ENCODE peak calls at places on chromosomes 12 and 14, in eight cellular contexts. M, O, N, J, K, R, Y and L are unnamed samples.

GRCh38 chr12:94596596-94596995 is 53.8 kb downstream of the TMCC3 start:
- DNase-seq in O (no peak), Y (no peak), K (no peak), N (no peak), M (no peak), R (peak), J (no peak), L (no peak)

GRCh38 chr12:31106101-31106803 is 32.6 kb downstream of the DDX11 start:
- DNase-seq in N (no peak), K (no peak), M (no peak), J (no peak), O (peak), R (no peak), Y (no peak), L (no peak)

GRCh38 chr14:94145902-94146527 is 16.6 kb upstream of the IFI27L2 start:
- DNase-seq in K (no peak), O (no peak), Y (no peak), R (no peak), N (peak), M (no peak), J (no peak), L (peak)

GRCh38 chr14:92959761-92960680 is 37.1 kb downstream of the CHGA start:
- DNase-seq in R (peak), O (peak), Y (no peak), J (no peak), K (no peak), N (no peak), M (no peak), L (no peak)

GRCh38 chr14:85187521-85187920 is 342.4 kb upstream of the FLRT2 start:
- DNase-seq in Y (no peak), K (no peak), R (peak), O (no peak), J (no peak), M (no peak), N (peak), L (no peak)

GRCh38 chr12:109294286-109294796 is 14.7 kb downstream of the FOXN4 start:
- DNase-seq in R (no peak), O (no peak), N (no peak), J (no peak), Y (no peak), K (no peak), M (no peak), L (no peak)

GRCh38 chr14:92688434-92689375 is 59.7 kb downstream of the LGMN start:
- DNase-seq in O (peak), Y (no peak), R (no peak), J (no peak), M (no peak), N (no peak), K (peak), L (no peak)

GRCh38 chr14:54567634-54568561 is 970 bp downstream of the SAMD4A start:
- DNase-seq in R (peak), K (peak), N (peak), Y (no peak), M (no peak), O (peak), J (peak), L (peak)

GRCh38 chr12:81668475-81668874 is 90.7 kb downstream of the PPFIA2 start:
- DNase-seq in O (no peak), J (peak), M (peak), K (no peak), N (peak), Y (peak), R (peak), L (peak)

GRCh38 chr14:105061428-105062047 is 3.7 kb downstream of the GPR132 start:
- DNase-seq in R (no peak), J (peak), N (no peak), Y (no peak), O (no peak), K (peak), M (no peak), L (peak)

GRCh38 chr12:50720501-50720900 is 43.4 kb upstream of the ATF1 start:
- DNase-seq in K (no peak), N (no peak), R (no peak), M (no peak), J (no peak), O (no peak), Y (no peak), L (no peak)

GRCh38 chr14:105529506-105530445 is 3.4 kb downstream of the TMEM121 start:
- DNase-seq in M (no peak), R (no peak), J (peak), N (no peak), Y (no peak), O (no peak), K (no peak), L (peak)

GRCh38 chr12:122878780-122879612 is 16.9 kb downstream of the VPS37B start:
- DNase-seq in K (no peak), N (no peak), M (no peak), R (no peak), O (no peak), J (no peak), Y (no peak), L (no peak)

GRCh38 chr14:20905661-20906060 is 14.5 kb downstream of the RNASE3 start:
- DNase-seq in J (no peak), N (no peak), O (no peak), K (no peak), M (no peak), R (no peak), Y (no peak), L (no peak)

GRCh38 chr14:93902619-93903307 is 24.4 kb upstream of the FAM181A start:
- DNase-seq in M (no peak), N (no peak), R (no peak), Y (no peak), J (no peak), K (peak), O (no peak), L (no peak)

GRCh38 chr14:22400590-22401259 is 188.3 kb downstream of the DAD1 start:
- DNase-seq in M (no peak), K (no peak), O (no peak), Y (no peak), R (no peak), N (no peak), J (no peak), L (no peak)

GRCh38 chr12:41409628-41410027 is 221.5 kb downstream of the PDZRN4 start:
- DNase-seq in K (no peak), J (no peak), R (no peak), Y (no peak), N (no peak), O (no peak), M (no peak), L (no peak)

GRCh38 chr12:6263931-6264330 is 46.6 kb upstream of the PLEKHG6 start:
- DNase-seq in M (no peak), J (no peak), R (no peak), Y (no peak), N (no peak), O (peak), K (peak), L (no peak)

GRCh38 chr14:101665478-101666078 is 95.9 kb upstream of the PPP2R5C start:
- DNase-seq in N (peak), O (peak), K (no peak), R (peak), Y (peak), M (peak), J (peak), L (peak)

GRCh38 chr12:52036587-52037171 is 14.6 kb upstream of the NR4A1 start:
- DNase-seq in Y (no peak), M (no peak), J (peak), R (peak), N (peak), O (peak), K (peak), L (peak)

GRCh38 chr12:52035926-52036325 is 15.3 kb upstream of the NR4A1 start:
- DNase-seq in K (no peak), R (no peak), O (no peak), N (no peak), J (no peak), Y (no peak), M (no peak), L (no peak)

GRCh38 chr12:52033506-52034258 is 17.6 kb upstream of the NR4A1 start:
- DNase-seq in Y (no peak), O (no peak), R (no peak), K (no peak), M (no peak), N (no peak), J (no peak), L (no peak)

GRCh38 chr12:52038447-52038846 is 12.8 kb upstream of the NR4A1 start:
- DNase-seq in O (no peak), J (no peak), R (no peak), K (no peak), M (no peak), Y (no peak), N (no peak), L (no peak)

GRCh38 chr12:52037248-52037861 is 13.9 kb upstream of the NR4A1 start:
- DNase-seq in N (no peak), K (peak), Y (no peak), R (peak), M (no peak), O (peak), J (peak), L (no peak)
- TF ChIP-seq CTCF in N (no peak), K (peak), Y (peak), R (peak), M (peak), O (peak), J (no peak), L (no peak)

GRCh38 chr14:68655961-68656360 is 136.9 kb downstream of the ZFP36L1 start:
- DNase-seq in N (peak), R (peak), J (no peak), Y (peak), M (no peak), K (no peak), O (peak), L (peak)
- TF ChIP-seq CTCF in N (no peak), R (peak), J (no peak), Y (peak), M (peak), K (no peak), O (peak), L (peak)

GRCh38 chr12:57430117-57430930 is 519 bp downstream of the R3HDM2 start:
- DNase-seq in R (peak), M (no peak), K (no peak), Y (no peak), O (no peak), J (peak), N (no peak), L (no peak)

GRCh38 chr12:57433370-57433769 is 1.2 kb upstream of the INHBC start:
- DNase-seq in O (no peak), M (no peak), N (no peak), J (no peak), R (no peak), K (no peak), Y (no peak), L (no peak)

GRCh38 chr12:57428965-57429364 is 1.9 kb downstream of the R3HDM2 start:
- DNase-seq in R (no peak), J (no peak), O (no peak), M (no peak), K (no peak), Y (no peak), N (no peak), L (no peak)

GRCh38 chr12:57429473-57430116 is 1.2 kb downstream of the R3HDM2 start:
- DNase-seq in N (no peak), R (no peak), O (no peak), J (no peak), Y (no peak), M (no peak), K (no peak), L (peak)

DNA sequence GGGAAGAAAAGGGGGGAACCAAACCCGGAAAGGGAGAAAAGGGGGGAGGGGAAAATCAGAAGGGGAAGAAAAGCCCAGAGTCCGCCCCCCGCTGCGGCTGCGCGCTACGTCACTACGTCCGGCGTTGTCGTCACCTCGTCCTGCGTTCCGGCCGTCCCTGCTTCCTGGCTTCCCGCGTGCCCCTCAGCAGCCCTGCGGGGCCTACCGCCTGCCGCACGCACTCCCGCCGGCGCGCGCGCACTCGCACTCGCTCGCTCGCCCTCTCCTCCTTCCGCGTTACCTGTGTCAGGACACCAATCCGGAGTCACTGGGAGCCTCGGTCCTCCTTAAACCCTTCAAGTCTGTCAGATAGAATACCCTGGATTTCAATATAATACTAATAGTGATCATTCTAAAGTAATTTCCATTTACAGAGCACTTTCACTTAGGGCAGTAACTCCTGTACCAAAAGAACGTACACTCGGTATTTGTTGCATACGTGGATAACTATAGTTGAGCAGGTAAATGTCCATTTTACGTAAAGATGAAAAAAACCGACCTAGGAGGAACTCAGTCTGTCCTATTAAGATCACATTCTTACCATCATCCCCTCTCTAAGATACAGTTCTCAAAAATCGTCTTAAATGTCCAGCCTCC is at the start of gene R3HDM2:
- DNase-seq in N (peak), J (peak), R (peak), M (peak), O (peak), K (peak), Y (peak), L (peak)
- TF ChIP-seq CTCF in N (no peak), J (no peak), R (no peak), M (no peak), O (no peak), K (no peak), Y (no peak), L (no peak)

GRCh38 chr12:106093246-106093645 is 45.5 kb downstream of the NUAK1 start:
- DNase-seq in R (no peak), J (no peak), O (no peak), N (no peak), M (no peak), Y (no peak), K (no peak), L (no peak)
- TF ChIP-seq CTCF in R (no peak), J (no peak), O (no peak), N (no peak), M (no peak), Y (no peak), K (no peak), L (no peak)

DNA sequence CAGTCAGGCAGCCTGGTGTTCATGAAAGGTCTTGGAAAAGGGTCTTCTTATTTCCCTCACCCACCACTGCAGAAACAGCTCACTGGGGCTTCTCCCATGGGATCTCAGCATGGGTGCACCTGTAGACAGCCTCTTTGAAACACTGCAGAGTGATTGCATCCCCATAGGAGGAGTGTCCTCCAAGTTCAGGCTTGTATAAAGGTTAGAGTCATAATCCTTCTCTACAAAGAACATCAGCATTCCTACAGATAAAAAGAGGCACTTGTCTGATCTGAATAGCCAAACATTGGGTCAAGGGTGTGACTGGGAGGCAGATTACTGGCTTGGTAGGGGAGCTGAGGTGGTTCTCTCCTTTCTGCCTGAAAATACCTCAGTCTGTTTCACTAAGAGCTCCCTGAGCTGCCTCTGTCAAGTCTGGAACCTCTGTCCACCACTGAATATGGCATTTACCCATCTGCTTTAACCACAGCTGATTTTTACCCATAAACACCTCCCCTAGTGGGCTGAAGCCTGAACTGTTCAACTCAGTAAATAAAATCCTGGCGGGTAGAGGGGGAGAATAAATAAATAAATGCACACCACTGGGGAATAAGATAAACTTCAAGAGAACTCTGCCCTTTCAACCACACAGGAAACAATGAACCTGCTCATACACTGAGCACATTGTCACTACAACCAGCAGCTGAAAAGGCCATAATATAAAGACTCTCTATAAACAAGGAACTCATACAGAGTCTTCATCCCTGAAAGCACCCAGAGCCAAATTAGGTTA is 120.7 kb upstream of the SCAF11 start:
- DNase-seq in O (no peak), J (no peak), N (no peak), R (no peak), M (no peak), Y (no peak), K (no peak), L (peak)
- TF ChIP-seq CTCF in O (no peak), J (no peak), N (no peak), R (no peak), M (no peak), Y (peak), K (no peak), L (peak)

DNA sequence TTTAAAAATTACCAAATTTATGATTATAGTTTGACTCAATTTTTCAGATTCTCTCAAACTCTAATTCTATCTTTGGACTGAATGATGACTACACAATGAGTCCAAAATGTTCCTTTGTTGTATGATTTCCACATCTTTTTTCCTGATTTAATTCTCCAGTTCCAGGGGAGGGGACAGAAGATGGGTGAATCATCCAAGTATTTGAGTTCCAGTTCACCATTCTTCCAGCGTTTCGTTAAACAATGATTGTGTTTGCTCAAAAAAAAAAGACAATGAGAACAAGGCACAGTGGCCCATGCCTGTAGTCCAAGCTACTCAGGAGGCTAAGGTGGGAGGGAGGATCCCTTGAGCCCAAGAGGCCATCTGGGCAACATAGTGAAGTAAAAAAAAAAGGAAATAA is 23.8 kb downstream of the BAZ1A start:
- DNase-seq in M (no peak), N (peak), Y (no peak), O (no peak), R (peak), K (no peak), J (no peak), L (no peak)
- TF ChIP-seq CTCF in M (no peak), N (no peak), Y (no peak), O (no peak), R (no peak), K (no peak), J (no peak), L (no peak)

DNA sequence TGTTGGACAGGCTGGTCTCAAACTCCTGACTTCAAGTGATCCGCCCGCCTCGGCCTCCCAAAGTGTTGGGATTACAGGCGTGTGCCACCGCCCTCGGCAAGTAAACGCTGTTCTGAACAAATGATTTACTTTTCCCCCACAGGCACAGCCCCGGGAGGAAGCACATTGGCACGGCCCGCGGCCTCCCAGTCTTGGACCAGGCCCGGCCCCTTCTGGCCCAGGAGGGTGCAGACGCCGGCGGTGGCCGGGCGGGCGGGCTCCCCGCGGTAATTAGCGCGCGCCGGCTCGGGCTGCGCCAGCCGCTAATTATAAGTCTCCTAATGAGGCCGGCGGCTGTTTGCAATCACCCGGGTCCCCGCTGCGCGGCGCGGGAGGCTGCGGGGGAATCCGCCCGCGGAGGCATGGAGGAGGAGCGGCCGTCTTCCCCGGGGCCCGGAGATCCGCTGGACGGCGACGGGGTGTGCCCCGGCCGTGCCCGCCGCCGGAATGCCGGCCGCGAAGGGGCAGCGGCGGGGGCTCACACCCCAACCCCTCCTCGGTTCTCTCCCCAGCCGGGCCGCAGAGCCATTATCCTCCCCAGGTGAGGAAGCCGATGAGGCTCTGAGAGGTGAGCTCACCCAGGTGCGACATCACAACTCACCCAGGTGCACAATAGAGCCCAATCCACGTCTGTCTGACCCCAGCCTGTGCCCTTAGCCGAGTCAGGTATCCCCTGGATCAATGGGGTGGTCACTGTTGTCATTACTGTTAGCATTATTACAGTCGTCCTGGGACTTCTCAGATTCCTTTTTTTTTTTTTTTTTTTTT is 3.3 kb upstream of the POP5 start:
- DNase-seq in N (peak), O (peak), J (peak), Y (peak), K (peak), M (no peak), R (peak), L (peak)
- TF ChIP-seq CTCF in N (peak), O (peak), J (peak), Y (peak), K (peak), M (peak), R (no peak), L (peak)

GRCh38 chr12:63846249-63846967 is 1.9 kb downstream of the SRGAP1 start:
- DNase-seq in N (peak), K (no peak), R (peak), J (no peak), M (no peak), O (no peak), Y (no peak), L (no peak)

GRCh38 chr12:63845726-63846125 is 1.2 kb downstream of the SRGAP1 start:
- DNase-seq in N (peak), J (no peak), K (no peak), Y (no peak), M (no peak), R (peak), O (no peak), L (no peak)

GRCh38 chr12:63841611-63842010 is 2.9 kb upstream of the SRGAP1 start:
- DNase-seq in J (no peak), Y (no peak), O (no peak), N (no peak), K (no peak), M (no peak), R (no peak), L (no peak)

GRCh38 chr12:63843613-63844390 is 698 bp upstream of the SRGAP1 start:
- DNase-seq in Y (peak), R (peak), K (peak), N (peak), J (peak), M (peak), O (peak), L (peak)

GRCh38 chr12:63844391-63845341 is at the start of gene SRGAP1:
- DNase-seq in K (peak), O (peak), M (peak), N (peak), Y (no peak), J (peak), R (peak), L (peak)
- TF ChIP-seq CTCF in K (no peak), O (no peak), M (peak), N (no peak), Y (no peak), J (no peak), R (no peak), L (no peak)